ENCODE peak calls at places on chromosomes 12 and 14, in six cellular contexts. One of them, this sample, is unnamed. For H3K4me1 and H3K36me3, the result is how much of the 10 kb centered on the place peaks cover.

GRCh38 chr14:102508410-102508773 is 1.2 kb downstream of the ANKRD9 start:
- DNase-seq in transverse colon: peak
- DNase-seq in GM23338: no peak
- DNase-seq in fibroblast of lung: no peak
- DNase-seq in neuronal stem cell: no peak
- DNase-seq in kidney: no peak
- DNase-seq in this sample: no peak

GRCh38 chr14:20498622-20499021 is 6.7 kb upstream of the RNASE10 start:
- DNase-seq in transverse colon: no peak
- DNase-seq in GM23338: no peak
- DNase-seq in fibroblast of lung: no peak
- DNase-seq in neuronal stem cell: no peak
- DNase-seq in kidney: no peak
- DNase-seq in this sample: no peak

GRCh38 chr12:22415342-22416309 is 81.1 kb upstream of the ST8SIA1 start:
- DNase-seq in transverse colon: no peak
- DNase-seq in GM23338: no peak
- DNase-seq in fibroblast of lung: no peak
- DNase-seq in neuronal stem cell: no peak
- DNase-seq in kidney: no peak
- DNase-seq in this sample: no peak

GRCh38 chr12:990649-991349 is at the start of gene ERC1:
- DNase-seq in transverse colon: peak
- DNase-seq in GM23338: peak
- DNase-seq in fibroblast of lung: peak
- DNase-seq in neuronal stem cell: peak
- DNase-seq in kidney: peak
- DNase-seq in this sample: peak

GRCh38 chr12:58347188-58347587 is 405.8 kb downstream of the ATP23 start:
- DNase-seq in transverse colon: no peak
- DNase-seq in GM23338: no peak
- DNase-seq in fibroblast of lung: no peak
- DNase-seq in neuronal stem cell: no peak
- DNase-seq in kidney: no peak
- DNase-seq in this sample: no peak

GRCh38 chr12:41174602-41175001 is 13.5 kb upstream of the PDZRN4 start:
- DNase-seq in transverse colon: no peak
- DNase-seq in GM23338: no peak
- DNase-seq in fibroblast of lung: no peak
- DNase-seq in neuronal stem cell: no peak
- DNase-seq in kidney: no peak
- DNase-seq in this sample: no peak

GRCh38 chr12:39581592-39581991 is 38.0 kb downstream of the ABCD2 start:
- DNase-seq in transverse colon: no peak
- DNase-seq in GM23338: no peak
- DNase-seq in fibroblast of lung: peak
- DNase-seq in neuronal stem cell: no peak
- DNase-seq in kidney: no peak
- DNase-seq in this sample: no peak

GRCh38 chr14:70268760-70269159 is 80.0 kb upstream of the SLC8A3 start:
- DNase-seq in transverse colon: no peak
- DNase-seq in GM23338: no peak
- DNase-seq in fibroblast of lung: no peak
- DNase-seq in neuronal stem cell: no peak
- DNase-seq in kidney: no peak
- DNase-seq in this sample: no peak

GRCh38 chr12:79668113-79668512 is 22.7 kb downstream of the PAWR start:
- DNase-seq in transverse colon: no peak
- DNase-seq in GM23338: no peak
- DNase-seq in fibroblast of lung: no peak
- DNase-seq in neuronal stem cell: no peak
- DNase-seq in kidney: no peak
- DNase-seq in this sample: no peak

GRCh38 chr14:35121026-35121886 is 534 bp downstream of the PPP2R3C start:
- DNase-seq in transverse colon: peak
- DNase-seq in GM23338: no peak
- DNase-seq in fibroblast of lung: peak
- DNase-seq in neuronal stem cell: no peak
- DNase-seq in kidney: no peak
- DNase-seq in this sample: no peak

GRCh38 chr14:89325299-89325883 is 91.6 kb downstream of the FOXN3 start:
- DNase-seq in transverse colon: no peak
- DNase-seq in GM23338: no peak
- DNase-seq in fibroblast of lung: no peak
- DNase-seq in neuronal stem cell: no peak
- DNase-seq in kidney: no peak
- DNase-seq in this sample: no peak

GRCh38 chr12:496736-497135 is 37.0 kb downstream of the B4GALNT3 start:
- DNase-seq in transverse colon: no peak
- DNase-seq in GM23338: no peak
- DNase-seq in fibroblast of lung: no peak
- DNase-seq in neuronal stem cell: no peak
- DNase-seq in kidney: no peak
- DNase-seq in this sample: no peak

GRCh38 chr12:499837-500458 is 40.2 kb downstream of the B4GALNT3 start:
- DNase-seq in transverse colon: no peak
- DNase-seq in GM23338: no peak
- DNase-seq in fibroblast of lung: no peak
- DNase-seq in neuronal stem cell: no peak
- DNase-seq in kidney: no peak
- DNase-seq in this sample: no peak

GRCh38 chr12:132070298-132070697 is 73.8 kb downstream of the DDX51 start:
- DNase-seq in transverse colon: no peak
- DNase-seq in GM23338: no peak
- DNase-seq in fibroblast of lung: no peak
- DNase-seq in neuronal stem cell: no peak
- DNase-seq in kidney: no peak
- DNase-seq in this sample: no peak

GRCh38 chr14:67620217-67620789 is 583 bp downstream of the ARG2 start:
- DNase-seq in transverse colon: peak
- DNase-seq in GM23338: peak
- DNase-seq in fibroblast of lung: no peak
- DNase-seq in neuronal stem cell: peak
- DNase-seq in kidney: peak
- DNase-seq in this sample: no peak

GRCh38 chr12:130846386-130846785 is 7.3 kb upstream of the STX2 start:
- DNase-seq in transverse colon: no peak
- DNase-seq in GM23338: no peak
- DNase-seq in fibroblast of lung: no peak
- DNase-seq in neuronal stem cell: no peak
- DNase-seq in kidney: no peak
- DNase-seq in this sample: no peak

GRCh38 chr14:77139540-77140342 is 1.9 kb downstream of the ZDHHC22 start:
- DNase-seq in transverse colon: peak
- DNase-seq in GM23338: peak
- DNase-seq in fibroblast of lung: no peak
- DNase-seq in neuronal stem cell: peak
- DNase-seq in kidney: peak
- DNase-seq in this sample: no peak

GRCh38 chr12:76470028-76470939 is 89.3 kb downstream of the OSBPL8 start:
- DNase-seq in transverse colon: no peak
- DNase-seq in GM23338: no peak
- DNase-seq in fibroblast of lung: peak
- DNase-seq in neuronal stem cell: no peak
- DNase-seq in kidney: no peak
- DNase-seq in this sample: no peak

GRCh38 chr12:210277-211141 is 3.4 kb downstream of the SLC6A12 start:
- DNase-seq in transverse colon: no peak
- DNase-seq in GM23338: no peak
- DNase-seq in fibroblast of lung: no peak
- DNase-seq in neuronal stem cell: no peak
- DNase-seq in kidney: peak
- DNase-seq in this sample: no peak

GRCh38 chr12:32039341-32039740 is 67.3 kb upstream of the BICD1 start:
- DNase-seq in transverse colon: no peak
- DNase-seq in GM23338: no peak
- DNase-seq in fibroblast of lung: peak
- DNase-seq in neuronal stem cell: no peak
- DNase-seq in kidney: no peak
- DNase-seq in this sample: no peak

GRCh38 chr14:68374682-68375081 is 418.2 kb downstream of the ZFP36L1 start:
- DNase-seq in transverse colon: no peak
- DNase-seq in GM23338: no peak
- DNase-seq in fibroblast of lung: no peak
- DNase-seq in neuronal stem cell: no peak
- DNase-seq in kidney: no peak
- DNase-seq in this sample: no peak

GRCh38 chr12:64701283-64701682 is 57.9 kb downstream of the GNS start:
- DNase-seq in transverse colon: no peak
- DNase-seq in GM23338: no peak
- DNase-seq in fibroblast of lung: no peak
- DNase-seq in neuronal stem cell: no peak
- DNase-seq in kidney: no peak
- DNase-seq in this sample: no peak

GRCh38 chr14:52079239-52079956 is 10.5 kb upstream of the NID2 start:
- DNase-seq in transverse colon: no peak
- DNase-seq in GM23338: no peak
- DNase-seq in fibroblast of lung: no peak
- DNase-seq in neuronal stem cell: no peak
- DNase-seq in kidney: no peak
- DNase-seq in this sample: no peak

GRCh38 chr12:120849765-120850164 is 54.4 kb downstream of the SPPL3 start:
- DNase-seq in transverse colon: no peak
- DNase-seq in GM23338: no peak
- DNase-seq in fibroblast of lung: no peak
- DNase-seq in neuronal stem cell: no peak
- DNase-seq in kidney: no peak
- DNase-seq in this sample: no peak

GRCh38 chr12:58487280-58488141 is 432.8 kb downstream of the LRIG3 start:
- DNase-seq in transverse colon: no peak
- DNase-seq in GM23338: no peak
- DNase-seq in fibroblast of lung: no peak
- DNase-seq in neuronal stem cell: no peak
- DNase-seq in kidney: no peak
- DNase-seq in this sample: no peak

GRCh38 chr14:94505641-94506040 is 3.6 kb downstream of the SERPINA12 start:
- DNase-seq in transverse colon: no peak
- DNase-seq in GM23338: no peak
- DNase-seq in fibroblast of lung: no peak
- DNase-seq in neuronal stem cell: no peak
- DNase-seq in kidney: no peak
- DNase-seq in this sample: no peak

DNA sequence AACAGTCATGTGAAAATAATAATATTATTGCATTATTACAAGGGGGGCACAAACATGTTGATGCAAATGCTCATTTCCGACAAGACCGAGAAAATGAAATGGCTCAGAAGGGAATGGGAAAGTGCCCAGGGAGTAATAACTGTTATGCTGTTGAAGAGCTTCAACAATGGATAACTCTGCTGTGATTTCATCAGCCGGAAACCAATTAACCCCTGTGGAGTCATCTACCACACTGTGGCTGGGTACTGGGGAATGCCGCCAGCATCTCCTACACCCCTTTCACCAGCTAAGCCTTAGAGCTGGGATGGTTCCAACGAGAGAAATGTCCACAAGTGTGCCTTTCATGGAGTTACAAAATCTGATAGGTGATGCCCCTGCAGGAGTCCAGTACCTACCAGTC is 509.4 kb upstream of the CCDC196 start:
- DNase-seq in transverse colon: no peak
- DNase-seq in GM23338: no peak
- DNase-seq in fibroblast of lung: no peak
- DNase-seq in neuronal stem cell: no peak
- DNase-seq in kidney: no peak
- DNase-seq in this sample: no peak
- H3K4me1 ChIP-seq in transverse colon: under half
- H3K4me1 ChIP-seq in GM23338: under half
- H3K4me1 ChIP-seq in fibroblast of lung: under half
- H3K4me1 ChIP-seq in neuronal stem cell: under half
- H3K4me1 ChIP-seq in kidney: under half
- H3K4me1 ChIP-seq in this sample: under half

DNA sequence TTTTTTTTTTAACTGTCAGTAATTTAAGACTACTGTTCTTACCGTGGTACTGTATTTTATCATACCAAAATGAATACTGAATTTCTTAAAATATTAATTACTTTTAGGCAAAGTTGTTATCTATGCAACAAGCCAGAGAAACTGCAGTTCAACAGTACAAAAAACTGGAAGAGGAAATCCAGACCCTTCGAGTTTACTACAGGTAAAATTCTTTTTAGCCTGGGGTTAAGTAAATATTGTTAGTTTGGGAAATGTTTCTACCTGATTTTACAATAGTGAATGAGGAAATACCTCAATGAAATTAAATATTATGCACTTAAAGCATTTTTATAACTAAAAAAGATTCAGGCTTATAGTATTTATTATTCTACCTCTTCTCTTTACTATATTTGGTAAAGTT is 172.3 kb downstream of the FOXA1 start:
- DNase-seq in transverse colon: no peak
- DNase-seq in GM23338: no peak
- DNase-seq in fibroblast of lung: no peak
- DNase-seq in neuronal stem cell: no peak
- DNase-seq in kidney: no peak
- DNase-seq in this sample: no peak
- H3K27ac ChIP-seq in transverse colon: no peak
- H3K27ac ChIP-seq in GM23338: no peak
- H3K27ac ChIP-seq in fibroblast of lung: no peak
- H3K27ac ChIP-seq in neuronal stem cell: no peak
- H3K27ac ChIP-seq in kidney: no peak
- H3K27ac ChIP-seq in this sample: no peak

DNA sequence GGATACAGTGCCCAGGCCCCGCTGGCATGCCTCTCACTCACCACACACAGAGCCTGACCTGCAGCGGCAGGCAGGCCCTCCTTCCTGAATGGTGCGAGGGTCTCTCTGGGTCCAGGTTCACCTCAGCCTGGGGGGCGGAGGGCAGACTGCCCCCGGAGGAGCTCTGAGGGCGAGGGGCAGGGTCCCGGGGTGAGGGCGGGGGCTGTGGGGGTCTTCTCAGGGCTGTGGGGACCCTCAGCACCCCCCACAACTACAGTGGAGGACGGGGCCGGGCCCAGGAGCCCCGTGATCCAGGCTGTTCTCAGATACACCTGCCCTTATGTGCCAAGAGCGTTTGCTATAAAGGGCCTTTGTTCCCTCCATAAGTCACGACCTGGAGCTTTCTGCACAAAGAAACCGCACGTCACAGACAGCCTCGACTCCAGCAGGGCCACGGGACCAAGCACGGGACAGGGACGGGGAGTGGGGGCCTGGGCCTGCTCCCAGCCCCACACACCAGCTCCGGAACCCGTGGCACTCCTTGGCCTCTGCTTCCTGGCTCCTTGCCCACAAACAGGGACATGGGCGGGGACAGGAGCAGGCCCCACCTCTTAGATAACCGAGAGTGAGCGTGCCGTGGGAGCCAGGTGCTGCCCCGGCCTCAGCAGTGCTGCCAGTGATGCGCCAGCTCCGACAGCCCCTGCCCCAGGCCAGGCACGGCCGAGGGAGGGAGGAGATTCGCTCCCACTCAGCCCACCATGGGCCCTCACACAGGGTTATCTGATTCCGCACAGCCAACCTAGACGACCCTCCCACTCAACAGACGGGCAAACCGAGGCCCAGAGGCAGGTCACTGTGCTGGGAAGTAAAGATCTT is 101.9 kb downstream of the RFLNA start:
- DNase-seq in transverse colon: peak
- DNase-seq in GM23338: no peak
- DNase-seq in fibroblast of lung: no peak
- DNase-seq in neuronal stem cell: no peak
- DNase-seq in kidney: peak
- DNase-seq in this sample: no peak
- H3K36me3 ChIP-seq in transverse colon: under half
- H3K36me3 ChIP-seq in GM23338: under half
- H3K36me3 ChIP-seq in fibroblast of lung: under half
- H3K36me3 ChIP-seq in neuronal stem cell: half or more
- H3K36me3 ChIP-seq in kidney: under half
- H3K36me3 ChIP-seq in this sample: under half

GRCh38 chr12:31035226-31035625 is 38.4 kb upstream of the DDX11 start:
- DNase-seq in transverse colon: no peak
- DNase-seq in GM23338: no peak
- DNase-seq in fibroblast of lung: no peak
- DNase-seq in neuronal stem cell: no peak
- DNase-seq in kidney: no peak
- DNase-seq in this sample: no peak
- H3K4me1 ChIP-seq in transverse colon: under half
- H3K4me1 ChIP-seq in GM23338: under half
- H3K4me1 ChIP-seq in fibroblast of lung: under half
- H3K4me1 ChIP-seq in neuronal stem cell: under half
- H3K4me1 ChIP-seq in kidney: under half
- H3K4me1 ChIP-seq in this sample: under half